ENCODE peak calls at places on chromosomes 3 and 15, in nine cellular contexts. X, R, G, J, K, V, O, E and P are unnamed samples.

GRCh38 chr15:65796610-65797012 is 4.5 kb upstream of the DENND4A start:
- DNase-seq in X (no peak), R (no peak), G (no peak), J (no peak), K (no peak), V (peak; percentile 71), O (no peak), E (no peak), P (no peak)

GRCh38 chr3:196645917-196646735 is 6.6 kb downstream of the NRROS start:
- DNase-seq in X (no peak), R (no peak), G (no peak), J (no peak), K (no peak), V (no peak), O (no peak), E (no peak), P (no peak)

GRCh38 chr3:183259087-183259486 is 6.0 kb downstream of the B3GNT5 start:
- DNase-seq in X (no peak), R (no peak), G (no peak), J (no peak), K (no peak), V (no peak), O (no peak), E (no peak), P (no peak)

GRCh38 chr15:89016549-89017041 is 71.7 kb upstream of the ABHD2 start:
- DNase-seq in X (peak; percentile 86), R (peak; percentile 46), G (peak; percentile 22), J (no peak), K (no peak), V (peak; percentile 40), O (no peak), E (no peak), P (no peak)

GRCh38 chr15:58528197-58528870 is 96.5 kb downstream of the LIPC start:
- DNase-seq in X (no peak), R (no peak), G (no peak), J (no peak), K (peak; percentile 85), V (peak; percentile 53), O (peak; percentile 18), E (no peak), P (no peak)

GRCh38 chr15:88866295-88866881 is 29.0 kb downstream of the HAPLN3 start:
- DNase-seq in X (no peak), R (no peak), G (no peak), J (no peak), K (no peak), V (no peak), O (no peak), E (no peak), P (no peak)

GRCh38 chr15:70701891-70702568 is 61.3 kb downstream of the UACA start:
- DNase-seq in X (no peak), R (no peak), G (peak; percentile 38), J (peak; percentile 57), K (no peak), V (peak; percentile 76), O (peak; percentile 45), E (no peak), P (no peak)

GRCh38 chr15:39304931-39305728 is 275.7 kb upstream of the THBS1 start:
- DNase-seq in X (no peak), R (no peak), G (no peak), J (no peak), K (no peak), V (no peak), O (no peak), E (no peak), P (no peak)

GRCh38 chr15:72503147-72503546 is 29.0 kb downstream of the ARIH1 start:
- DNase-seq in X (no peak), R (no peak), G (no peak), J (no peak), K (no peak), V (no peak), O (no peak), E (no peak), P (no peak)

GRCh38 chr15:47409038-47409437 is 308.3 kb upstream of the SEMA6D start:
- DNase-seq in X (no peak), R (no peak), G (no peak), J (no peak), K (no peak), V (no peak), O (no peak), E (no peak), P (no peak)

GRCh38 chr3:196227629-196228493 is 11.5 kb downstream of the SLC51A start:
- DNase-seq in X (no peak), R (no peak), G (no peak), J (no peak), K (peak; percentile 24), V (no peak), O (peak; percentile 40), E (no peak), P (no peak)

GRCh38 chr3:119413603-119414280 is 49.7 kb downstream of the TMEM39A start:
- DNase-seq in X (no peak), R (no peak), G (no peak), J (no peak), K (no peak), V (no peak), O (peak; percentile 30), E (no peak), P (no peak)

GRCh38 chr3:154753101-154753500 is 323.1 kb upstream of the GPR149 start:
- DNase-seq in X (no peak), R (no peak), G (no peak), J (no peak), K (no peak), V (no peak), O (no peak), E (no peak), P (no peak)

GRCh38 chr15:84725001-84725491 is 9.1 kb upstream of the SEC11A start:
- DNase-seq in X (no peak), R (no peak), G (peak; percentile 48), J (no peak), K (no peak), V (peak; percentile 15), O (no peak), E (no peak), P (peak; percentile 66)

GRCh38 chr3:38000965-38001455 is 10.4 kb downstream of the VILL start:
- DNase-seq in X (no peak), R (peak; percentile 10), G (no peak), J (no peak), K (no peak), V (no peak), O (no peak), E (no peak), P (no peak)

GRCh38 chr3:4979401-4980228 is at the start of gene BHLHE40:
- DNase-seq in X (peak; percentile 44), R (no peak), G (no peak), J (no peak), K (no peak), V (no peak), O (no peak), E (no peak), P (no peak)

GRCh38 chr3:175573226-175573625 is 714.1 kb downstream of the NAALADL2 start:
- DNase-seq in X (no peak), R (no peak), G (no peak), J (no peak), K (no peak), V (no peak), O (no peak), E (no peak), P (no peak)

GRCh38 chr3:37863949-37864822 is 2.5 kb downstream of the CTDSPL start:
- DNase-seq in X (no peak), R (no peak), G (no peak), J (no peak), K (no peak), V (no peak), O (no peak), E (no peak), P (no peak)

GRCh38 chr15:62469478-62469873 is 304.4 kb upstream of the C2CD4B start:
- DNase-seq in X (no peak), R (no peak), G (no peak), J (no peak), K (no peak), V (peak; percentile 47), O (no peak), E (no peak), P (peak; percentile 63)
- H3K4me1 ChIP-seq in X (no peaks in the 10 kb centered on the region), R (peaks cover 12% of the 10 kb centered on the region), G (peaks cover 77% of the 10 kb centered on the region), J (peaks cover 34% of the 10 kb centered on the region), K (no peaks in the 10 kb centered on the region), V (peaks cover 29% of the 10 kb centered on the region), O (peaks cover 20% of the 10 kb centered on the region), E (peaks cover 3% of the 10 kb centered on the region), P (peaks cover 27% of the 10 kb centered on the region)

DNA sequence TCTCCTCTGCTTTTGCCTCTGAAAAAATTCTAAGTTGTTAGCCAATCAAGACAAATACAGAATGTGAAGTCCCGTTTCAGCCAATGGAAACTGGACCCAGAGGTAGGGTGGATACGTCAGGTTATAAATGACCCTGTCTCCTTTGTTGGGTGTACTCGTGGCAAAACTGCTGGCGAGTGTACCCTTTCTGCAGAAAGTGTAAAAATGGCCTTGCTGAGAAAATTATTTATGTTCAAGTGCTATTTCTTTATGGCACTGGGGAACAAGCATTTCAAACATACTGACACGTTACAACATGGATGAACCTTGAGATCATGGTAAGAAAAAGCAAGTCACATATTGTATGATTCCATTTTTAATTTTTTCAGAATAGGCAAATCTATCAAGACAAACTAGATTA is 2.9 kb upstream of the TATDN2 start:
- DNase-seq in X (no peak), R (no peak), G (no peak), J (no peak), K (no peak), V (no peak), O (no peak), E (no peak), P (no peak)
- H3K4me1 ChIP-seq in X (peaks cover 6% of the 10 kb centered on the region), R (no peaks in the 10 kb centered on the region), G (peaks cover 24% of the 10 kb centered on the region), J (peaks cover 22% of the 10 kb centered on the region), K (peaks cover 11% of the 10 kb centered on the region), V (peaks cover 4% of the 10 kb centered on the region), O (peaks cover 6% of the 10 kb centered on the region), E (peaks cover 1% of the 10 kb centered on the region), P (peaks cover 14% of the 10 kb centered on the region)

GRCh38 chr3:46296826-46297225 is 54.6 kb downstream of the CCR3 start:
- DNase-seq in X (no peak), R (no peak), G (no peak), J (no peak), K (no peak), V (no peak), O (no peak), E (no peak), P (no peak)
- H3K4me1 ChIP-seq in X (no peaks in the 10 kb centered on the region), R (no peaks in the 10 kb centered on the region), G (no peaks in the 10 kb centered on the region), J (no peaks in the 10 kb centered on the region), K (no peaks in the 10 kb centered on the region), V (no peaks in the 10 kb centered on the region), O (no peaks in the 10 kb centered on the region), E (no peaks in the 10 kb centered on the region), P (peaks cover 12% of the 10 kb centered on the region)

GRCh38 chr3:48430359-48431101 is 644 bp upstream of the PLXNB1 start:
- DNase-seq in X (no peak), R (peak; percentile 44), G (no peak), J (no peak), K (no peak), V (no peak), O (no peak), E (no peak), P (no peak)

GRCh38 chr3:48431224-48432029 is 1.5 kb upstream of the PLXNB1 start:
- DNase-seq in X (no peak), R (no peak), G (no peak), J (no peak), K (no peak), V (no peak), O (no peak), E (no peak), P (no peak)

GRCh38 chr3:48428863-48429415 is 947 bp downstream of the PLXNB1 start:
- DNase-seq in X (no peak), R (peak; percentile 61), G (peak; percentile 46), J (no peak), K (peak; percentile 57), V (peak; percentile 18), O (peak; percentile 67), E (no peak), P (no peak)

GRCh38 chr3:48428088-48428862 is 1.6 kb downstream of the PLXNB1 start:
- DNase-seq in X (no peak), R (no peak), G (no peak), J (no peak), K (peak; percentile 85), V (no peak), O (no peak), E (no peak), P (peak; percentile 58)

GRCh38 chr3:48429416-48430358 is at the start of gene PLXNB1:
- DNase-seq in X (peak; percentile 96), R (peak; percentile 94), G (peak; percentile 40), J (no peak), K (peak; percentile 91), V (peak; percentile 71), O (peak; percentile 76), E (peak; percentile 84), P (peak; percentile 95)
- H3K4me1 ChIP-seq in X (peaks cover 34% of the 10 kb centered on the region), R (peaks cover 11% of the 10 kb centered on the region), G (peaks cover 51% of the 10 kb centered on the region), J (peaks cover 8% of the 10 kb centered on the region), K (peaks cover 56% of the 10 kb centered on the region), V (peaks cover 29% of the 10 kb centered on the region), O (peaks cover 33% of the 10 kb centered on the region), E (peaks cover 13% of the 10 kb centered on the region), P (peaks cover 55% of the 10 kb centered on the region)